ENCODE peak calls at places on chromosomes 5 and 9, in seven cellular contexts. One of them, this sample, is unnamed.

GRCh38 chr5:36575367-36575781 is 31.0 kb upstream of the SLC1A3 start:
- ATAC-seq in natural killer cell: no peak
- ATAC-seq in lower lobe of right lung: no peak
- ATAC-seq in activated CD4-positive, CD25-positive, alpha-beta regulatory T cell treated with anti-CD3 and anti-CD28 coated beads, Interleukin-2, amount 50 U/mL, for 24 hours: no peak
- ATAC-seq in heart right ventricle: no peak
- ATAC-seq in left lung: no peak
- ATAC-seq in gastrocnemius medialis: no peak
- ATAC-seq in this sample: no peak

GRCh38 chr9:71778085-71778484 is 9.8 kb upstream of the CEMIP2 start:
- ATAC-seq in gastrocnemius medialis: no peak
- ATAC-seq in left lung: peak
- ATAC-seq in heart right ventricle: no peak
- ATAC-seq in natural killer cell: no peak
- ATAC-seq in activated CD4-positive, CD25-positive, alpha-beta regulatory T cell treated with anti-CD3 and anti-CD28 coated beads, Interleukin-2, amount 50 U/mL, for 24 hours: no peak
- ATAC-seq in lower lobe of right lung: no peak
- ATAC-seq in this sample: no peak

GRCh38 chr9:130139251-130139650 is 33.0 kb upstream of the NCS1 start:
- ATAC-seq in heart right ventricle: no peak
- ATAC-seq in natural killer cell: no peak
- ATAC-seq in activated CD4-positive, CD25-positive, alpha-beta regulatory T cell treated with anti-CD3 and anti-CD28 coated beads, Interleukin-2, amount 50 U/mL, for 24 hours: no peak
- ATAC-seq in lower lobe of right lung: no peak
- ATAC-seq in gastrocnemius medialis: no peak
- ATAC-seq in left lung: no peak
- ATAC-seq in this sample: no peak

GRCh38 chr5:79713727-79714126 is 24.1 kb downstream of the CMYA5 start:
- ATAC-seq in natural killer cell: no peak
- ATAC-seq in left lung: no peak
- ATAC-seq in activated CD4-positive, CD25-positive, alpha-beta regulatory T cell treated with anti-CD3 and anti-CD28 coated beads, Interleukin-2, amount 50 U/mL, for 24 hours: no peak
- ATAC-seq in lower lobe of right lung: no peak
- ATAC-seq in gastrocnemius medialis: peak
- ATAC-seq in heart right ventricle: peak
- ATAC-seq in this sample: no peak

GRCh38 chr5:177357459-177358332 is at the start of gene RGS14:
- ATAC-seq in activated CD4-positive, CD25-positive, alpha-beta regulatory T cell treated with anti-CD3 and anti-CD28 coated beads, Interleukin-2, amount 50 U/mL, for 24 hours: peak
- ATAC-seq in natural killer cell: peak
- ATAC-seq in lower lobe of right lung: peak
- ATAC-seq in heart right ventricle: peak
- ATAC-seq in gastrocnemius medialis: no peak
- ATAC-seq in left lung: peak
- ATAC-seq in this sample: peak

GRCh38 chr9:134186471-134187109 is 22.2 kb upstream of the RNU6ATAC start:
- ATAC-seq in natural killer cell: no peak
- ATAC-seq in activated CD4-positive, CD25-positive, alpha-beta regulatory T cell treated with anti-CD3 and anti-CD28 coated beads, Interleukin-2, amount 50 U/mL, for 24 hours: no peak
- ATAC-seq in gastrocnemius medialis: no peak
- ATAC-seq in heart right ventricle: no peak
- ATAC-seq in left lung: no peak
- ATAC-seq in lower lobe of right lung: peak
- ATAC-seq in this sample: no peak

GRCh38 chr9:130944510-130945058 is 5.5 kb upstream of the FIBCD1 start:
- ATAC-seq in left lung: no peak
- ATAC-seq in activated CD4-positive, CD25-positive, alpha-beta regulatory T cell treated with anti-CD3 and anti-CD28 coated beads, Interleukin-2, amount 50 U/mL, for 24 hours: no peak
- ATAC-seq in heart right ventricle: no peak
- ATAC-seq in gastrocnemius medialis: no peak
- ATAC-seq in natural killer cell: no peak
- ATAC-seq in lower lobe of right lung: no peak
- ATAC-seq in this sample: no peak

GRCh38 chr9:71929791-71930440 is 18.5 kb downstream of the C9orf85 start:
- ATAC-seq in activated CD4-positive, CD25-positive, alpha-beta regulatory T cell treated with anti-CD3 and anti-CD28 coated beads, Interleukin-2, amount 50 U/mL, for 24 hours: no peak
- ATAC-seq in gastrocnemius medialis: no peak
- ATAC-seq in heart right ventricle: no peak
- ATAC-seq in lower lobe of right lung: no peak
- ATAC-seq in natural killer cell: no peak
- ATAC-seq in left lung: no peak
- ATAC-seq in this sample: peak

GRCh38 chr9:68749579-68750159 is 44.6 kb downstream of the PIP5K1B start:
- ATAC-seq in natural killer cell: no peak
- ATAC-seq in lower lobe of right lung: peak
- ATAC-seq in activated CD4-positive, CD25-positive, alpha-beta regulatory T cell treated with anti-CD3 and anti-CD28 coated beads, Interleukin-2, amount 50 U/mL, for 24 hours: no peak
- ATAC-seq in gastrocnemius medialis: no peak
- ATAC-seq in left lung: peak
- ATAC-seq in heart right ventricle: peak
- ATAC-seq in this sample: no peak

GRCh38 chr9:129751841-129752801 is 721 bp downstream of the PTGES start:
- ATAC-seq in lower lobe of right lung: peak
- ATAC-seq in heart right ventricle: peak
- ATAC-seq in gastrocnemius medialis: no peak
- ATAC-seq in activated CD4-positive, CD25-positive, alpha-beta regulatory T cell treated with anti-CD3 and anti-CD28 coated beads, Interleukin-2, amount 50 U/mL, for 24 hours: no peak
- ATAC-seq in natural killer cell: no peak
- ATAC-seq in left lung: peak
- ATAC-seq in this sample: peak

GRCh38 chr9:36275060-36275459 is 16.8 kb upstream of the GNE start:
- ATAC-seq in natural killer cell: no peak
- ATAC-seq in gastrocnemius medialis: no peak
- ATAC-seq in left lung: no peak
- ATAC-seq in heart right ventricle: no peak
- ATAC-seq in activated CD4-positive, CD25-positive, alpha-beta regulatory T cell treated with anti-CD3 and anti-CD28 coated beads, Interleukin-2, amount 50 U/mL, for 24 hours: no peak
- ATAC-seq in lower lobe of right lung: no peak
- ATAC-seq in this sample: no peak

GRCh38 chr5:68304421-68305052 is 89.0 kb downstream of the PIK3R1 start:
- ATAC-seq in gastrocnemius medialis: no peak
- ATAC-seq in lower lobe of right lung: no peak
- ATAC-seq in natural killer cell: peak
- ATAC-seq in activated CD4-positive, CD25-positive, alpha-beta regulatory T cell treated with anti-CD3 and anti-CD28 coated beads, Interleukin-2, amount 50 U/mL, for 24 hours: peak
- ATAC-seq in left lung: no peak
- ATAC-seq in heart right ventricle: no peak
- ATAC-seq in this sample: peak

GRCh38 chr5:95087819-95088317 is 197.0 kb downstream of the MCTP1 start:
- ATAC-seq in heart right ventricle: no peak
- ATAC-seq in gastrocnemius medialis: no peak
- ATAC-seq in natural killer cell: no peak
- ATAC-seq in activated CD4-positive, CD25-positive, alpha-beta regulatory T cell treated with anti-CD3 and anti-CD28 coated beads, Interleukin-2, amount 50 U/mL, for 24 hours: peak
- ATAC-seq in left lung: no peak
- ATAC-seq in lower lobe of right lung: peak
- ATAC-seq in this sample: no peak

This sample was measured in SK-N-SH treated with all-trans-retinoic acid at 6 μM for 48 hours.